ENCODE peak calls at places on chromosomes 3 and 15, in nine cellular contexts. R is AG09319; E is right lobe of liver; J is endothelial cell of umbilical vein; D is IMR-90; F is CD4-positive, alpha-beta T cell; G is GM13977; N is Peyer's patch; V is ovary. I is an unnamed sample.
A peak's percentile ranks its signal among the peaks of the same experiment; 100 is the strongest.

GRCh38 chr15:64503197-64503596 is 42.8 kb downstream of the ZNF609 start:
- DNase-seq in R (no peak), E (no peak), J (peak; percentile 81), D (peak; percentile 74), F (no peak), G (no peak), N (no peak), V (no peak), I (no peak)

GRCh38 chr3:48661501-48662139 is 1.1 kb downstream of the CELSR3 start:
- DNase-seq in R (no peak), E (no peak), J (peak; percentile 43), D (peak; percentile 41), F (peak; percentile 72), G (peak; percentile 92), N (peak; percentile 50), V (peak; percentile 57), I (peak; percentile 96)

GRCh38 chr15:25094066-25094465 is 139.3 kb downstream of the SNRPN start:
- DNase-seq in R (no peak), E (peak; percentile 14), J (no peak), D (no peak), F (no peak), G (no peak), N (no peak), V (no peak), I (no peak)

GRCh38 chr3:56929809-56930615 is 128.3 kb upstream of the ARHGEF3 start:
- DNase-seq in R (no peak), E (no peak), J (peak; percentile 77), D (no peak), F (no peak), G (no peak), N (no peak), V (no peak), I (no peak)

GRCh38 chr3:57731311-57731710 is 24.8 kb upstream of the SLMAP start:
- DNase-seq in R (no peak), E (no peak), J (no peak), D (peak; percentile 13), F (no peak), G (no peak), N (no peak), V (no peak), I (no peak)

GRCh38 chr3:48190911-48191310 is 2.7 kb upstream of the CDC25A start:
- DNase-seq in R (no peak), E (peak; percentile 25), J (no peak), D (no peak), F (no peak), G (no peak), N (no peak), V (no peak), I (no peak)

GRCh38 chr3:129888739-129889138 is 4.8 kb downstream of the TMCC1 start:
- DNase-seq in R (peak; percentile 58), E (no peak), J (peak; percentile 48), D (peak; percentile 98), F (no peak), G (no peak), N (no peak), V (peak; percentile 20), I (no peak)

GRCh38 chr3:190566043-190566933 is 52.4 kb downstream of the IL1RAP start:
- DNase-seq in R (peak; percentile 98), E (peak; percentile 78), J (peak; percentile 99), D (peak; percentile 100), F (no peak), G (no peak), N (peak; percentile 31), V (peak; percentile 16), I (no peak)

DNA sequence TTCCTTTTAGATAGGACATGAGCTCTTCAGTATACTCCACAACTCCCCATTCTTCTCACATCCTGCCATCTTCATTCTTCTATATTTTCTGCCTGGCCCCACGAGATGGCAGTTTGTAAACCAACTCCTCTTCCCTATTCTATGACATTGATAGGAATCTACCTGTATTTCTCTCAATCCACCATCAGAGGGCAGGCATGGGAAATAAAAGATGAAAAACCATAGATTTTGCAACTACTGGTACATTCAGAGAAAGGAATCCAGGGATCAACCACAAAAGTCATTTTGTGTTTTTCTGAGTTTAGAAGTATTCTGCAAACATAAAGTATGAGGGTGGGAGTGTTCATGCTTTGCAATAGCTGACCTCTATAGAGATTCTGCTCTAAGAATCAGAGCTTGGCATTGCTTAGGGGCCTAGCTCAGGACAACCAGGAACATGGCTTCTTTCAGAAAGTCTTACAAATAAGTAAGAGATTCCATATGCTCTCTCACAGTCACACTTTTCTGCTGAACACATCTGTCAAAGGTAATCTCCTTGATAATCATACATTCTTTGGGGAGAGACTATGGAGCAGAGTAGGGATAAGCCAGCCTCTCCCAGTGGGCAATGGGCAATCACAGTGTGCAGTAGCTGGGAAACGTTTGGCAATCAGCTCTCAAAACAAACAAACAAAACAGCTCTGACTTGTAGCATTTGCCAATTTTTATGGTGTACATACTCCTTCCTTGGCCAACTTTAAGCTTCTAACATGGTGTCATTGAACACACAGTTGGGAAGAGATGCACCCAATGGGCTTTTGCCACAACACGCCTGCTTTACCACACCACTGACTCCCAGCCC is 43.1 kb upstream of the SLC25A36 start:
- DNase-seq in R (peak; percentile 62), E (no peak), J (peak; percentile 55), D (peak; percentile 87), F (no peak), G (peak; percentile 40), N (no peak), V (no peak), I (no peak)
- TF ChIP-seq CTCF in R (peak; percentile 66), E (peak; percentile 60), J (peak; percentile 42), D (peak; percentile 83), F (peak; percentile 67), G (peak; percentile 64), N (no peak), V (peak; percentile 30), I (peak; percentile 89)

GRCh38 chr15:77784361-77785292 is 151.9 kb upstream of the LINGO1 start:
- DNase-seq in R (no peak), E (no peak), J (peak; percentile 14), D (no peak), F (no peak), G (peak; percentile 59), N (no peak), V (no peak), I (no peak)
- TF ChIP-seq CTCF in R (peak; percentile 29), E (no peak), J (peak; percentile 59), D (peak; percentile 32), F (no peak), G (peak; percentile 55), N (no peak), V (no peak), I (peak; percentile 67)

DNA sequence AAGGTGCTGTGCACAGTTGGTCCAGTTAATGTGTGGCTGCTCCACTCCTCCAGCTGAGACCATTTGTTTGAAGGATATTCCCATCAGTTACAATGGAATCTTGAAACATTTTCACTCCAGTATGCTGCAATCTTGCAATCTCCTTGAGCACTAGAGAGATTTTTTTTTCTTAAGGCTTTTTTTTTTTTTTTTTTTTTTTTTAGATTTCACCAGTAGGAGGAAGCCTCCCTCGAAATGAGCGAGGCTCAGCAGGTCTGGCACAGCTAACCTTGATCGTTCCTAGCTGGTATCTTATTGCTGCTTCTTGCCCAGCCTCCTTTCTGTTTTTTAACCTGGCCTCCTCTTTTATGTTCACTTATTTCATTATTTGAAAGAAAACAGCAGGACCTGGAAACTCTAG is 48.1 kb downstream of the RAP2B start:
- DNase-seq in R (no peak), E (no peak), J (no peak), D (peak; percentile 37), F (peak; percentile 12), G (no peak), N (no peak), V (no peak), I (no peak)
- TF ChIP-seq CTCF in R (no peak), E (no peak), J (no peak), D (no peak), F (peak; percentile 55), G (no peak), N (no peak), V (no peak), I (peak; percentile 41)

GRCh38 chr15:78947506-78947905 is 2.7 kb upstream of the CTSH start:
- DNase-seq in R (no peak), E (no peak), J (no peak), D (no peak), F (no peak), G (no peak), N (no peak), V (no peak), I (peak; percentile 64)

GRCh38 chr15:78949461-78949860 is 4.6 kb upstream of the CTSH start:
- DNase-seq in R (no peak), E (no peak), J (no peak), D (no peak), F (no peak), G (no peak), N (no peak), V (no peak), I (no peak)

GRCh38 chr15:78950343-78950742 is 5.5 kb upstream of the CTSH start:
- DNase-seq in R (no peak), E (peak; percentile 84), J (no peak), D (no peak), F (no peak), G (no peak), N (no peak), V (no peak), I (peak; percentile 18)

GRCh38 chr15:78951841-78952238 is 7.0 kb upstream of the CTSH start:
- DNase-seq in R (no peak), E (no peak), J (no peak), D (peak; percentile 47), F (no peak), G (no peak), N (no peak), V (no peak), I (peak; percentile 0)

GRCh38 chr15:78950906-78951840 is 6.3 kb upstream of the CTSH start:
- DNase-seq in R (no peak), E (no peak), J (no peak), D (peak; percentile 48), F (no peak), G (no peak), N (peak; percentile 46), V (no peak), I (peak; percentile 0)
- TF ChIP-seq CTCF in R (peak; percentile 40), E (peak; percentile 24), J (peak; percentile 13), D (peak; percentile 47), F (no peak), G (no peak), N (no peak), V (no peak), I (peak; percentile 64)

GRCh38 chr3:13364602-13365271 is 55.4 kb downstream of the NUP210 start:
- DNase-seq in R (no peak), E (no peak), J (no peak), D (peak; percentile 41), F (no peak), G (no peak), N (no peak), V (no peak), I (no peak)
- TF ChIP-seq CTCF in R (no peak), E (no peak), J (no peak), D (no peak), F (no peak), G (no peak), N (no peak), V (no peak), I (no peak)

GRCh38 chr3:63656791-63657190 is 4.3 kb downstream of the SNTN start:
- DNase-seq in R (no peak), E (no peak), J (no peak), D (peak; percentile 56), F (no peak), G (no peak), N (no peak), V (no peak), I (no peak)
- TF ChIP-seq CTCF in R (no peak), E (no peak), J (no peak), D (no peak), F (no peak), G (no peak), N (no peak), V (no peak), I (no peak)

GRCh38 chr15:55562601-55563000 is 25.5 kb downstream of the PYGO1 start:
- DNase-seq in R (no peak), E (no peak), J (no peak), D (no peak), F (no peak), G (no peak), N (no peak), V (no peak), I (no peak)
- TF ChIP-seq CTCF in R (no peak), E (no peak), J (no peak), D (no peak), F (no peak), G (no peak), N (no peak), V (no peak), I (no peak)